ENCODE peak calls at places on chromosomes 5 and 9, in ten cellular contexts. O, T, K, E, C, Q, U, F, H and G are unnamed samples.

GRCh38 chr5:109743770-109744212 is 54.1 kb downstream of the MAN2A1 start:
- DNase-seq in U (no peak), K (peak), H (no peak), O (no peak), E (peak), Q (no peak), C (peak), T (no peak), F (no peak), G (peak)

GRCh38 chr9:137195525-137196220 is 4.9 kb downstream of the TPRN start:
- DNase-seq in O (no peak), F (no peak), H (peak), T (peak), E (no peak), Q (no peak), K (no peak), U (peak), C (no peak), G (no peak)

GRCh38 chr9:97990259-97990658 is 7.1 kb downstream of the ANP32B start:
- DNase-seq in U (no peak), T (no peak), K (no peak), C (peak), F (no peak), O (no peak), Q (no peak), H (no peak), E (peak), G (peak)

GRCh38 chr9:136570916-136571315 is 25.1 kb upstream of the NOTCH1 start:
- DNase-seq in U (no peak), E (no peak), T (no peak), H (no peak), O (no peak), F (no peak), Q (no peak), K (peak), C (no peak), G (no peak)

GRCh38 chr9:121073038-121073437 is 1.7 kb upstream of the CNTRL start:
- DNase-seq in T (peak), F (peak), U (no peak), C (no peak), Q (peak), H (no peak), O (peak), K (no peak), E (peak), G (no peak)

GRCh38 chr5:131530706-131531331 is 104.2 kb downstream of the RAPGEF6 start:
- DNase-seq in H (no peak), Q (no peak), K (no peak), C (no peak), O (no peak), U (no peak), E (no peak), T (no peak), F (no peak), G (no peak)

GRCh38 chr9:110871736-110872135 is 166.5 kb downstream of the LPAR1 start:
- DNase-seq in U (no peak), Q (no peak), K (no peak), C (no peak), T (no peak), F (no peak), E (no peak), O (no peak), H (no peak), G (no peak)

GRCh38 chr9:124694394-124695279 is 76.5 kb downstream of the NR6A1 start:
- DNase-seq in T (no peak), H (no peak), F (no peak), U (no peak), E (no peak), K (no peak), O (no peak), C (no peak), Q (no peak), G (no peak)

GRCh38 chr5:102811962-102812361 is 56.9 kb downstream of the PAM start:
- DNase-seq in H (no peak), U (no peak), O (no peak), K (no peak), T (no peak), F (no peak), E (peak), Q (no peak), C (no peak), G (no peak)

GRCh38 chr9:14193338-14193980 is 120.5 kb downstream of the NFIB start:
- DNase-seq in H (no peak), O (no peak), T (no peak), C (no peak), F (no peak), U (no peak), Q (no peak), K (no peak), E (no peak), G (no peak)

GRCh38 chr5:39440964-39441363 is 16.2 kb upstream of the DAB2 start:
- DNase-seq in K (no peak), H (no peak), Q (no peak), C (no peak), F (no peak), T (no peak), E (no peak), U (no peak), O (no peak), G (no peak)

GRCh38 chr5:78706825-78707224 is 58.3 kb upstream of the LHFPL2 start:
- DNase-seq in F (no peak), Q (no peak), E (no peak), K (no peak), O (no peak), C (no peak), U (no peak), T (no peak), H (no peak), G (no peak)

GRCh38 chr9:123269316-123269715 is 930 bp upstream of the STRBP start:
- DNase-seq in Q (no peak), O (no peak), E (no peak), H (peak), F (no peak), U (peak), K (no peak), T (peak), C (no peak), G (no peak)

GRCh38 chr5:80061005-80061404 is 25.9 kb downstream of the THBS4 start:
- DNase-seq in K (no peak), U (no peak), E (no peak), Q (no peak), C (no peak), H (no peak), F (no peak), O (no peak), T (no peak), G (no peak)

GRCh38 chr5:172939045-172939444 is 20.2 kb upstream of the RPL26L1 start:
- DNase-seq in O (peak), H (peak), E (peak), Q (no peak), F (no peak), T (no peak), C (peak), U (no peak), K (peak), G (no peak)

GRCh38 chr5:4511996-4512656 is 628.0 kb upstream of the ADAMTS16 start:
- DNase-seq in K (no peak), Q (peak), E (peak), U (peak), O (peak), F (no peak), H (peak), C (no peak), T (no peak), G (no peak)

DNA sequence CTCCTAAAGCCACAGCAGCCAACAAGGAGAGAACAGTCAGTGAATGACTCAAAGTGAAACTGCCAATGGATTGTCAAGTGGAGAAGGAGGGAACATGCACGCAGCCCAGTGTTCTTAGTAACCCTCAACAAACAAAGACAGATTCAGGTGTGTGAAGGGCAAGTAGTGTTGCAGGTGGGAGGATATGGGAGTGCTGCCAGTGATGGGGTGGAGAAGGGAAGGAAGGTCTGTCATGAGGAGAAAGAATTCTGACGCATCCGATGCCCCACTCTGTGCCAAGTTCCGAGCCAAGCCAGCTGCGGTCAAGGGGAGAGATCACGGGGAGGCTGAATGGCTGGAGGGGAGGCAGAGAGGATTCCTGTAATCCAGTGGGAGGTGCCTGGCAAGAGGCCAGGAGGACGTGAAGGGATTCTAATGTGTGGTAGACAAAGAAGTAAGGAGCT is 56.5 kb downstream of the CAST start:
- DNase-seq in E (no peak), F (peak), Q (peak), C (no peak), O (peak), H (peak), T (peak), U (peak), K (no peak), G (no peak)
- TF ChIP-seq POLR2A in E (no peak), F (no peak), Q (no peak), C (no peak), O (no peak), H (no peak), T (peak), U (no peak), K (no peak), G (no peak)

DNA sequence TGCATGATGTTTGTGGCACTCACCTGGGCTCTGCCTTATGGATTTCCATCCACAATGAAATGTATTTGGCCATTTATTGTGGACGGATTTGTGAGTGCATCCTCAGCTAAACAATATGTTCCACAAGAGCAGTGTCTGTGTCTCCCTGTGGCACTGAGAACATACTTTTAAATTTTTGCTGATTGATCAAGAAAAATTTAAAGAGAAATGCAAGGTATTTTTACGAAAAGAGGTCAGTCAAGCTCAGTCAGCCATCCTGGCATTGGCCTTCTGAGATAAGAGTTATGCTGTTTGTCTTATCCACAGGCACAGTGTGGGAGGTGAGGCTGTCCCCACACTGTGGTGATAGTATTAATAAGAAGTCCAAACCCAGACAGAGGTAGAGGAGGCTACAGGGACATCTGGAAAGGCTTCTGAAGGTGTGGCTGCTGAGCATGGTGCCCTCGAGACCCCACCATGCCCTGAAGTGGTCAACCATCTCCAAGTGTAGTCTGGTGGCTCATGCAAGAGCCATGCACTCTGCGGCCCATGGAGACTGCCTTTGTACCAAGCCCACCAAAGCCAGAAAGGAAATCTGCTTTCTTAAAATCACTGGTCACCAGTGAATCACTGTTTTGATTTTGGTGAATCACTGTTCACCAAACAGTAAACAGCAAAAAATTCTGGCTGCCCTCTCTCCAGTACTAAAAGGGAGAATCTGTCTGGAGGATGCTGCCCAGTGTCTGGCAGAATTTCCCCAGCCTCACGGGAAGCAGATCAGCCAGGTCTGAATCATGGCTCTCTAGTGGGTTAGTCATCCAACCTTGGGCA is 28.8 kb downstream of the SPOCK1 start:
- DNase-seq in Q (peak), K (no peak), H (no peak), E (peak), F (no peak), C (no peak), T (no peak), U (peak), O (no peak), G (peak)
- TF ChIP-seq POLR2A in Q (no peak), K (no peak), H (no peak), E (no peak), F (no peak), C (no peak), T (no peak), U (no peak), O (no peak), G (no peak)

GRCh38 chr5:177498013-177498847 is 826 bp upstream of the PDLIM7 start:
- DNase-seq in U (no peak), T (peak), E (no peak), C (peak), O (peak), K (peak), F (peak), Q (no peak), H (peak), G (no peak)

GRCh38 chr5:177497011-177497296 is 450 bp downstream of the PDLIM7 start:
- DNase-seq in U (no peak), T (no peak), Q (no peak), F (no peak), E (no peak), H (no peak), O (no peak), C (no peak), K (peak), G (no peak)

GRCh38 chr5:177496111-177497010 is 1.0 kb downstream of the PDLIM7 start:
- DNase-seq in T (peak), O (peak), Q (no peak), C (peak), F (peak), U (no peak), E (peak), K (peak), H (peak), G (peak)

GRCh38 chr5:177495243-177496060 is 2.0 kb downstream of the PDLIM7 start:
- DNase-seq in C (peak), U (no peak), E (peak), O (peak), T (peak), K (no peak), F (peak), Q (no peak), H (no peak), G (peak)

DNA sequence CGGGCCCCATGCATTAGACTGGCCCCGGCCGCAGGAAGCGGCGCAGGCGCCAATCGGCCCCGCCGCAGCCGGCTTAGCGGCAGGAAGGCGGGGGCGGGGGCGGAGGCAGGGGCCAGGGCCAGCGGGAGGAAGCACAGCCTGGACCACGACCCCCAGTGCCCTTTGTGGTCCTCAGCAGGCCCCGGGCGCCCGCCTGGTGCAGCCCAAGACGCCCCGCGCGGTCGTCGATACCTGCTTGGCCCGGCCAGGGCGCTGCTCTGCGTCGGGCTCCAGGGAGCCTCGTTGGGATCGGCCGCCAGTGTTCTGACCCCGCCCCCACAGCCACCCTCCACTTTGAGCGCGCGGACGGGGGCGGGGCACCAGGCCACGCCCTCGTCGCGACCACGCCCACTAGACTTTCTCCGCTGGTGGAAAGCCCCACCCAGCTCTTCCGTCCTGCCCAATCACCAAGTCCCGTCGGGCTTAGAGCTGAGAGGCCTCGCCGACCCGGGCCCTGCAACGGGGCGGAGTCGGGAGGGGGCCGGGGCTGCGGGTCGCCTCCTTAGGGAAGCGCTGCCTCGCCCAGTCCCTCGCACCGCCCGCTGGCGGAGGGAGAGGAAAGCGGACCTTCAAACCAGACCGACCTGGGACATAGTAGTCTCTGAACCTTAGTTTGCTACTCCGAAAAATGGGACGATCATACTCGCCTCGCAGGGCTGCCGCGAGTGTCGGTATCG is at the start of gene PDLIM7:
- DNase-seq in E (peak), H (peak), O (peak), U (peak), C (peak), Q (peak), K (peak), T (peak), F (peak), G (peak)
- TF ChIP-seq POLR2A in E (peak), H (peak), O (peak), U (peak), C (peak), Q (no peak), K (peak), T (peak), F (peak), G (peak)

GRCh38 chr9:127786773-127787123 is 914 bp downstream of the CDK9 start:
- DNase-seq in T (no peak), F (no peak), E (no peak), O (no peak), H (no peak), U (no peak), K (no peak), C (peak), Q (no peak), G (no peak)

GRCh38 chr9:127783111-127783621 is 2.7 kb upstream of the CDK9 start:
- DNase-seq in Q (peak), K (no peak), H (peak), T (peak), E (no peak), U (no peak), O (peak), F (peak), C (peak), G (no peak)

GRCh38 chr9:127785933-127786772 is at the start of gene CDK9:
- DNase-seq in H (peak), U (peak), K (peak), F (peak), T (peak), O (peak), C (peak), E (peak), Q (peak), G (peak)

GRCh38 chr9:127783644-127784043 is 2.2 kb upstream of the CDK9 start:
- DNase-seq in T (no peak), K (no peak), U (no peak), C (no peak), O (no peak), E (no peak), H (no peak), F (no peak), Q (no peak), G (no peak)

GRCh38 chr9:127785023-127785932 is 556 bp upstream of the CDK9 start:
- DNase-seq in K (peak), O (peak), T (peak), U (peak), H (peak), C (peak), F (peak), E (peak), Q (peak), G (peak)
- TF ChIP-seq POLR2A in K (no peak), O (no peak), T (no peak), U (no peak), H (no peak), C (peak), F (peak), E (peak), Q (no peak), G (peak)

GRCh38 chr5:24162343-24162742 is 482.4 kb downstream of the CDH10 start:
- DNase-seq in Q (no peak), E (no peak), F (no peak), U (no peak), C (no peak), K (no peak), T (no peak), H (no peak), O (no peak), G (no peak)

GRCh38 chr5:24167791-24168190 is 477.0 kb downstream of the CDH10 start:
- DNase-seq in K (no peak), C (no peak), Q (no peak), F (no peak), O (no peak), H (no peak), T (no peak), U (no peak), E (no peak), G (no peak)

GRCh38 chr5:24161559-24161958 is 483.2 kb downstream of the CDH10 start:
- DNase-seq in Q (no peak), K (no peak), C (no peak), U (no peak), H (no peak), T (no peak), F (no peak), O (no peak), E (peak), G (peak)

GRCh38 chr5:24163091-24163490 is 481.7 kb downstream of the CDH10 start:
- DNase-seq in U (no peak), C (no peak), T (no peak), H (no peak), F (no peak), O (no peak), K (no peak), Q (no peak), E (peak), G (no peak)
- TF ChIP-seq POLR2A in U (no peak), C (no peak), T (no peak), H (no peak), F (no peak), O (no peak), K (no peak), Q (no peak), E (no peak), G (no peak)

GRCh38 chr5:178213003-178213449 is 8.7 kb downstream of the HNRNPAB start:
- DNase-seq in U (no peak), H (peak), F (no peak), C (no peak), K (no peak), E (no peak), T (no peak), Q (no peak), O (peak), G (no peak)
- TF ChIP-seq POLR2A in U (no peak), H (no peak), F (no peak), C (no peak), K (peak), E (no peak), T (no peak), Q (no peak), O (no peak), G (no peak)

GRCh38 chr9:81082251-81082650 is 607.1 kb downstream of the TLE1 start:
- DNase-seq in C (no peak), H (no peak), Q (no peak), U (no peak), K (no peak), E (no peak), T (no peak), F (no peak), O (no peak), G (no peak)

GRCh38 chr9:81083821-81084512 is 605.4 kb downstream of the TLE1 start:
- DNase-seq in E (no peak), H (no peak), Q (no peak), K (no peak), F (no peak), U (no peak), O (no peak), T (no peak), C (no peak), G (peak)

GRCh38 chr9:81083062-81083461 is 606.3 kb downstream of the TLE1 start:
- DNase-seq in F (no peak), E (peak), T (no peak), H (no peak), Q (no peak), C (no peak), K (no peak), U (no peak), O (no peak), G (peak)

GRCh38 chr9:81080900-81081299 is 608.4 kb downstream of the TLE1 start:
- DNase-seq in T (no peak), F (no peak), Q (no peak), U (no peak), C (no peak), E (no peak), H (no peak), K (no peak), O (no peak), G (no peak)

GRCh38 chr9:81086421-81086820 is 602.9 kb downstream of the TLE1 start:
- DNase-seq in C (no peak), U (no peak), E (no peak), K (no peak), F (no peak), H (no peak), O (no peak), Q (no peak), T (no peak), G (no peak)
- TF ChIP-seq POLR2A in C (no peak), U (no peak), E (no peak), K (no peak), F (no peak), H (no peak), O (no peak), Q (no peak), T (no peak), G (no peak)

GRCh38 chr5:68540798-68541590 is 325.4 kb downstream of the PIK3R1 start:
- DNase-seq in C (no peak), Q (no peak), U (no peak), F (no peak), E (no peak), K (no peak), H (no peak), T (no peak), O (no peak), G (no peak)

GRCh38 chr5:68544656-68545565 is 329.4 kb downstream of the PIK3R1 start:
- DNase-seq in F (no peak), U (no peak), K (no peak), O (no peak), E (peak), T (no peak), C (no peak), Q (no peak), H (no peak), G (no peak)

GRCh38 chr5:68543212-68543611 is 327.7 kb downstream of the PIK3R1 start:
- DNase-seq in O (no peak), K (no peak), C (no peak), T (no peak), E (no peak), F (no peak), Q (no peak), U (no peak), H (no peak), G (no peak)

GRCh38 chr5:68544091-68544655 is 328.6 kb downstream of the PIK3R1 start:
- DNase-seq in O (no peak), U (no peak), H (no peak), E (no peak), F (no peak), K (no peak), Q (no peak), C (no peak), T (no peak), G (no peak)

GRCh38 chr5:68542207-68542606 is 326.7 kb downstream of the PIK3R1 start:
- DNase-seq in K (no peak), Q (no peak), T (no peak), C (no peak), U (no peak), H (no peak), O (no peak), E (no peak), F (no peak), G (no peak)
- TF ChIP-seq POLR2A in K (no peak), Q (no peak), T (no peak), C (no peak), U (no peak), H (no peak), O (no peak), E (no peak), F (no peak), G (no peak)